ENCODE peak calls at places on chromosomes 7 and 10, in six cellular contexts. B, P, D, I, O and A are unnamed samples.

GRCh38 chr7:25321424-25321823 is 93.1 kb upstream of the NPVF start:
- DNase-seq in I (no peak), O (no peak), P (no peak), B (no peak), D (no peak), A (no peak)

GRCh38 chr7:142508251-142508650 is 241.0 kb upstream of the PRSS1 start:
- DNase-seq in I (peak; percentile 44), P (peak; percentile 45), B (no peak), O (no peak), D (no peak), A (no peak)

GRCh38 chr7:43044521-43044920 is 67.9 kb upstream of the HECW1 start:
- DNase-seq in D (no peak), B (no peak), I (no peak), P (no peak), O (no peak), A (no peak)

GRCh38 chr7:12436896-12437535 is 33.4 kb upstream of the VWDE start:
- DNase-seq in B (no peak), O (no peak), I (no peak), D (peak; percentile 13), P (no peak), A (no peak)

GRCh38 chr10:122298598-122299301 is 27.7 kb downstream of the BTBD16 start:
- DNase-seq in O (peak; percentile 85), I (peak; percentile 69), P (peak; percentile 86), D (peak; percentile 75), B (peak; percentile 67), A (peak; percentile 83)

GRCh38 chr7:47787249-47788069 is 160.8 kb downstream of the PKD1L1 start:
- DNase-seq in D (no peak), P (no peak), O (no peak), I (no peak), B (no peak), A (no peak)

GRCh38 chr10:128047991-128048826 is 78.0 kb downstream of the MKI67 start:
- DNase-seq in D (no peak), B (no peak), O (peak; percentile 81), P (peak; percentile 89), I (peak; percentile 43), A (no peak)

GRCh38 chr10:102672822-102673200 is 28.5 kb downstream of the TRIM8 start:
- DNase-seq in B (no peak), I (no peak), P (no peak), O (no peak), D (no peak), A (no peak)

GRCh38 chr10:126187399-126187798 is 200.9 kb downstream of the ADAM12 start:
- DNase-seq in B (no peak), I (no peak), P (no peak), O (no peak), D (no peak), A (no peak)

GRCh38 chr10:104331208-104331838 is 6.9 kb downstream of the ITPRIP start:
- DNase-seq in B (peak; percentile 25), I (no peak), D (peak; percentile 25), O (peak; percentile 95), P (peak; percentile 55), A (no peak)

GRCh38 chr7:44273681-44274622 is 51.4 kb downstream of the CAMK2B start:
- DNase-seq in B (no peak), D (no peak), P (no peak), O (no peak), I (no peak), A (peak; percentile 81)

GRCh38 chr10:119211625-119212441 is 4.5 kb downstream of the GRK5 start:
- DNase-seq in B (no peak), I (peak; percentile 57), D (peak; percentile 20), O (peak; percentile 45), P (no peak), A (no peak)

GRCh38 chr7:24718977-24719491 is 38.2 kb downstream of the GSDME start:
- DNase-seq in D (no peak), I (peak; percentile 80), P (no peak), B (no peak), O (no peak), A (peak; percentile 73)

GRCh38 chr7:151185762-151186639 is 1.0 kb downstream of the ASB10 start:
- DNase-seq in D (no peak), I (no peak), O (no peak), B (no peak), P (no peak), A (no peak)

GRCh38 chr7:22356855-22357310 is at the start of gene RAPGEF5:
- DNase-seq in O (no peak), P (peak; percentile 89), D (peak; percentile 55), I (peak; percentile 61), B (no peak), A (peak; percentile 74)

GRCh38 chr7:96538632-96539031 is 171.0 kb downstream of the SEM1 start:
- DNase-seq in P (no peak), I (no peak), D (no peak), B (no peak), O (no peak), A (no peak)

DNA sequence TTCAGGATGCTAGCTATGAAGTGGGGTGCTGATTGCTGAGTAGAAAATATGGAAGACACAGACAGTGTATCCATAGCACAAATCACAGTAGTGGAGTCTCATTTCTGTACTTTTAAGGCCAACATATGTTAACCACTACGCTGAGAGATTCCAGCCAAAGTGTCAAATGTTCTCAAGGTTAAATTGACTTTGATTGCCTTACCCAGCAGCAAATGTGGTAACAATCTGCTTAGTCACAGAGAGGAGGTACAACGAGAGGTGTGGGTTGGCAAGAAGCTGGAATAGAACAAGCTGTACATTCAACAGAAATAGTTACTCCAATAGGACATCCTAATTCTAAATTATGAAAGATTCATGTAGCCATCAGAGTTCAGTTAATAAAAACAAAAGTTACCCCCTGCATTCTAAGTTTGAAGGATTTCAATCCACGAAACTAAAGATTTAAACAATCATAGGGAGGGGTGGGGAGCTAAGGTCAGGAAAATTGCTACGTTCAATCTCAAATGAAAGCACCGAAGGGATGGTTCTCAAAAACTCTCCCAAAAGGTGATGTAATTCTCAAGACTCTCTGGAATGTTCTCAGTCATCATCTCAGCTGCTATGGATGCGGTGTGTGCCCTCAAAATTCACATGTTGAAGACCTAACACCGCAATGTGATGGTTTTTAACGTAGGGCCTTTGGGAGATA is 137.0 kb downstream of the ETV1 start:
- DNase-seq in B (no peak), O (no peak), I (no peak), P (no peak), D (no peak), A (no peak)
- TF ChIP-seq CTCF in B (no peak), O (no peak), I (no peak), P (no peak), D (no peak), A (no peak)

GRCh38 chr7:110442386-110442837 is 648.5 kb upstream of the LRRN3 start:
- DNase-seq in B (no peak), I (peak; percentile 13), D (peak; percentile 45), P (peak; percentile 44), O (peak; percentile 68), A (peak; percentile 42)
- TF ChIP-seq CTCF in B (no peak), I (peak; percentile 48), D (peak; percentile 39), P (peak; percentile 8), O (peak; percentile 64), A (no peak)

DNA sequence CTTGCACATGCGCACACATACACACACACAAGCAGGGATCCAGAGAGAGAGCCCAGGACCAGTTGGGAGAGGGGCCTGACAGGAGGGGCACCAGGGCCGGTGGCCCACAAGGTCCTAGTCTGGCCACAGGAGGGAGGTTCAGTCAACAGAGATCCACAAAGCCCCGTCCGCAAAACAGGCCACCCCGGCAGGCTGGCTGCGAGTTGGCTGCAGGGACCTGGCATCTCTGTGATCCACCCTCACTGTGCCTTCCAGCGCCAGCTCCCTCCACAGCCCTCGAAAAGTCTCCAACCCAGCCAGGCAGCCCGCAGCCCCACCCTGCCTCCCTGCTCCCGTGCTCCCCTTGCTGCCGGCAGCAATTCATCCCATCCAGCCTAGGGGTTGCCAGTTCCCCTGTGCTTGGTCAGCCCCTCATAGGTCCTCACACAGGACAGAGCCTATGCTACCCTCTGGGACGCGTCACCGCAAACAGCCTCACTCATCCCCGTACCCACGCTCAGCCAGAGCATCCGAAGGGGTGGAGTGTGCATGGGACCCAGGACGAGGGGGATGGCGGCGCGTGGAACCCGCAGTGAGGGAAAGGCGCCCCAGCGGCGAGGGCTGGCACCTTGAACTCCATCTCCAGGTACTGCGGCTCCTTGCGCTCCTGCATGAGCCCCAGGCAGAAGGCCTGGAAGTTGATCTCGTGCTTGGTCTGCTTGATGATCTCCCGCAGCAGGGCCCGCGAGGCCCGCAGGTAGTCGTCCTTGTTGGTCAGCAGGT is 7.5 kb downstream of the INTS1 start:
- DNase-seq in B (no peak), D (no peak), I (no peak), O (no peak), P (no peak), A (no peak)
- TF ChIP-seq CTCF in B (no peak), D (no peak), I (no peak), O (no peak), P (no peak), A (no peak)

GRCh38 chr7:149839933-149840332 is 1.8 kb downstream of the ZNF862 start:
- DNase-seq in P (no peak), D (no peak), O (no peak), B (no peak), I (no peak), A (no peak)

GRCh38 chr7:149837620-149838223 is 453 bp upstream of the ZNF862 start:
- DNase-seq in P (no peak), B (no peak), I (no peak), D (no peak), O (no peak), A (no peak)

GRCh38 chr7:149836434-149836833 is 1.7 kb upstream of the ZNF862 start:
- DNase-seq in P (no peak), O (no peak), B (no peak), D (no peak), I (no peak), A (no peak)

GRCh38 chr7:149838224-149838991 is at the start of gene ZNF862:
- DNase-seq in I (peak; percentile 97), B (peak; percentile 95), D (peak; percentile 96), P (peak; percentile 97), O (peak; percentile 98), A (peak; percentile 99)

DNA sequence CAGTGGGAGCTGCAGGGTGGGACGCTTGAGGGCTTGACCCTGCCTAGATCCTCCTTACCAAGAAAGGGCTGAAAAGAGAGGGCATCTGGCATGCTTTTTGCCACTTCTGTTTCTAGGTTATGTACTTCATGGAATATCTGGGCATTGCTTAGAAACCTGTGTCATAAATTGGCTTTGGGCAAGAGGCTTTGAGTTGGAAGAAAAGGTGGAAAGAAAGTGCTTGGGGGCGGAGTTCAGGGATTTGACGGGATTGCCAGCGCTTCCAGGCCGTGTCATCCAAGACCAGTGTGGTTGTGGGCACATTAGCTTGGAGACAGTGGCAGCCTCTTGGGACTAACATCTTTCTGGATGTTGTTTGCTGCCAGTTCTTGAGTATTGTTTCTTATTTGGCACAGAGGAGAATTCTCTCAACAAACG is 825 bp downstream of the ZNF862 start:
- DNase-seq in D (no peak), B (no peak), I (no peak), O (peak; percentile 44), P (peak; percentile 2), A (no peak)
- TF ChIP-seq CTCF in D (no peak), B (no peak), I (no peak), O (no peak), P (no peak), A (no peak)

DNA sequence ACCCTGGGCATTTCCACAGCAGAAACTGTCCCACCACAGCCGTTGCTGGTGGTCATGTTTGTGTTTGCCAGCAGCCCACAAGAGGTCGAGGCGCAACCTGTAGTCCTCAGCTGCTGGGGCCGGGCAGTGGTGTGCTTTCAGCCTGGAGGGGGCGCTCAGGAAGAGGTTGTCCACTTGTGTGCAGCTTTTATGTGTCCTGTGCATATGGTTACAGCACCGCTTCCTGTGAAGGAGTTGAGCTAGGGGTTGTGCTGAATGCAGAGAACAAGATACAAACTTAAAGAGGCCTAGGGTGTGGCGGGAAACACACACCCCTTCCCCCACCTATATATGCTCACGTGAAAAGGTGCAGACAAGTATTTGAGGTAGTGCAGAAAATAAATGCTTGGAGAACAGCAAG is 29.5 kb upstream of the PFKFB3 start:
- DNase-seq in D (no peak), B (peak; percentile 66), O (no peak), I (peak; percentile 24), P (no peak), A (no peak)
- TF ChIP-seq CTCF in D (no peak), B (peak; percentile 68), O (peak; percentile 26), I (peak; percentile 47), P (no peak), A (peak; percentile 10)

GRCh38 chr10:120328647-120329046 is 128.4 kb upstream of the PLPP4 start:
- DNase-seq in O (no peak), B (no peak), D (no peak), I (no peak), P (no peak), A (no peak)
- TF ChIP-seq CTCF in O (no peak), B (no peak), D (no peak), I (no peak), P (no peak), A (no peak)